ENCODE peak calls at places on chromosomes 5 and 9, in seven cellular contexts. One of them, this sample, is unnamed.
A peak's percentile ranks its signal among the peaks of the same experiment; 100 is the strongest.

GRCh38 chr5:144191998-144192397 is 21.3 kb downstream of the KCTD16 start:
- DNase-seq in tibial artery: no peak
- DNase-seq in T-helper 17 cell: no peak
- DNase-seq in RPMI8226: peak; percentile 75
- DNase-seq in naive B cell: peak; percentile 75
- DNase-seq in NCI-H748 treated with DMSO at 0.1 percent for 48 hours: peak; percentile 36
- DNase-seq in Right ventricle myocardium superior: no peak
- DNase-seq in this sample: no peak

GRCh38 chr5:38330207-38330606 is 71.8 kb downstream of the EGFLAM start:
- DNase-seq in tibial artery: no peak
- DNase-seq in T-helper 17 cell: no peak
- DNase-seq in RPMI8226: no peak
- DNase-seq in naive B cell: no peak
- DNase-seq in NCI-H748 treated with DMSO at 0.1 percent for 48 hours: no peak
- DNase-seq in Right ventricle myocardium superior: no peak
- DNase-seq in this sample: no peak

GRCh38 chr9:119675951-119676350 is 306.7 kb upstream of the BRINP1 start:
- DNase-seq in tibial artery: no peak
- DNase-seq in T-helper 17 cell: no peak
- DNase-seq in RPMI8226: no peak
- DNase-seq in naive B cell: no peak
- DNase-seq in NCI-H748 treated with DMSO at 0.1 percent for 48 hours: peak; percentile 27
- DNase-seq in Right ventricle myocardium superior: no peak
- DNase-seq in this sample: no peak

GRCh38 chr9:7542648-7543165 is 256.9 kb downstream of the DMAC1 start:
- DNase-seq in tibial artery: no peak
- DNase-seq in T-helper 17 cell: no peak
- DNase-seq in RPMI8226: no peak
- DNase-seq in naive B cell: no peak
- DNase-seq in NCI-H748 treated with DMSO at 0.1 percent for 48 hours: no peak
- DNase-seq in Right ventricle myocardium superior: no peak
- DNase-seq in this sample: no peak

GRCh38 chr5:30607301-30607700 is 586.2 kb upstream of the CDH6 start:
- DNase-seq in tibial artery: no peak
- DNase-seq in T-helper 17 cell: no peak
- DNase-seq in RPMI8226: no peak
- DNase-seq in naive B cell: no peak
- DNase-seq in NCI-H748 treated with DMSO at 0.1 percent for 48 hours: peak; percentile 98
- DNase-seq in Right ventricle myocardium superior: no peak
- DNase-seq in this sample: no peak

GRCh38 chr5:141051526-141051876 is 327 bp downstream of the PCDHB1 start:
- DNase-seq in tibial artery: no peak
- DNase-seq in T-helper 17 cell: no peak
- DNase-seq in RPMI8226: no peak
- DNase-seq in naive B cell: no peak
- DNase-seq in NCI-H748 treated with DMSO at 0.1 percent for 48 hours: peak; percentile 46
- DNase-seq in Right ventricle myocardium superior: no peak
- DNase-seq in this sample: no peak

GRCh38 chr5:11234501-11234911 is 473.5 kb upstream of the DAP start:
- DNase-seq in tibial artery: no peak
- DNase-seq in T-helper 17 cell: no peak
- DNase-seq in RPMI8226: no peak
- DNase-seq in naive B cell: no peak
- DNase-seq in NCI-H748 treated with DMSO at 0.1 percent for 48 hours: no peak
- DNase-seq in Right ventricle myocardium superior: no peak
- DNase-seq in this sample: no peak

GRCh38 chr5:51082741-51083140 is 300.5 kb upstream of the ISL1 start:
- DNase-seq in tibial artery: no peak
- DNase-seq in T-helper 17 cell: no peak
- DNase-seq in RPMI8226: no peak
- DNase-seq in naive B cell: no peak
- DNase-seq in NCI-H748 treated with DMSO at 0.1 percent for 48 hours: no peak
- DNase-seq in Right ventricle myocardium superior: no peak
- DNase-seq in this sample: no peak

GRCh38 chr9:95507456-95508241 is 9.1 kb downstream of the PTCH1 start:
- DNase-seq in tibial artery: peak; percentile 80
- DNase-seq in T-helper 17 cell: peak; percentile 13
- DNase-seq in RPMI8226: peak; percentile 68
- DNase-seq in naive B cell: peak; percentile 33
- DNase-seq in NCI-H748 treated with DMSO at 0.1 percent for 48 hours: peak; percentile 40
- DNase-seq in Right ventricle myocardium superior: peak; percentile 59
- DNase-seq in this sample: peak; percentile 65

This sample was measured in uterus.